ENCODE peak calls at places on chromosome 1, in five cellular contexts. One of them, this sample, is unnamed.
A peak's percentile ranks its signal among the peaks of the same experiment; 100 is the strongest.

GRCh38 chr1:3483801-3484444 is 29.5 kb downstream of the ARHGEF16 start:
- DNase-seq in ovary: no peak
- DNase-seq in SK-N-SH: peak; percentile 83
- DNase-seq in thyroid gland: peak; percentile 44
- DNase-seq in ascending aorta: no peak
- DNase-seq in this sample: no peak

GRCh38 chr1:160096491-160097116 is 1.8 kb downstream of the IGSF8 start:
- DNase-seq in ovary: no peak
- DNase-seq in SK-N-SH: no peak
- DNase-seq in thyroid gland: no peak
- DNase-seq in ascending aorta: peak; percentile 85
- DNase-seq in this sample: peak; percentile 75

GRCh38 chr1:205565799-205566198 is 61.3 kb downstream of the CDK18 start:
- DNase-seq in ovary: no peak
- DNase-seq in SK-N-SH: no peak
- DNase-seq in thyroid gland: no peak
- DNase-seq in ascending aorta: no peak
- DNase-seq in this sample: no peak

GRCh38 chr1:113913887-113914664 is 8.9 kb downstream of the DCLRE1B start:
- DNase-seq in ovary: no peak
- DNase-seq in SK-N-SH: no peak
- DNase-seq in thyroid gland: no peak
- DNase-seq in ascending aorta: no peak
- DNase-seq in this sample: no peak

GRCh38 chr1:89198500-89199072 is at the start of gene GBP4:
- DNase-seq in ovary: peak; percentile 57
- DNase-seq in SK-N-SH: no peak
- DNase-seq in thyroid gland: peak; percentile 24
- DNase-seq in ascending aorta: peak; percentile 65
- DNase-seq in this sample: no peak

GRCh38 chr1:47827032-47827585 is 170.1 kb downstream of the TRABD2B start:
- DNase-seq in ovary: no peak
- DNase-seq in SK-N-SH: no peak
- DNase-seq in thyroid gland: no peak
- DNase-seq in ascending aorta: no peak
- DNase-seq in this sample: peak; percentile 18

GRCh38 chr1:235014756-235015155 is 113.9 kb downstream of the TOMM20 start:
- DNase-seq in ovary: no peak
- DNase-seq in SK-N-SH: no peak
- DNase-seq in thyroid gland: no peak
- DNase-seq in ascending aorta: peak; percentile 19
- DNase-seq in this sample: no peak

GRCh38 chr1:218755128-218755527 is 410.0 kb downstream of the TGFB2 start:
- DNase-seq in ovary: no peak
- DNase-seq in SK-N-SH: no peak
- DNase-seq in thyroid gland: no peak
- DNase-seq in ascending aorta: no peak
- DNase-seq in this sample: no peak

GRCh38 chr1:192435704-192436103 is 118.9 kb downstream of the RGS21 start:
- DNase-seq in ovary: no peak
- DNase-seq in SK-N-SH: no peak
- DNase-seq in thyroid gland: no peak
- DNase-seq in ascending aorta: no peak
- DNase-seq in this sample: no peak

GRCh38 chr1:110033421-110033820 is 1.0 kb upstream of the STRIP1 start:
- DNase-seq in ovary: no peak
- DNase-seq in SK-N-SH: no peak
- DNase-seq in thyroid gland: no peak
- DNase-seq in ascending aorta: no peak
- DNase-seq in this sample: no peak

GRCh38 chr1:110034451-110035235 is at the start of gene STRIP1:
- DNase-seq in ovary: peak; percentile 94
- DNase-seq in SK-N-SH: peak; percentile 91
- DNase-seq in thyroid gland: peak; percentile 91
- DNase-seq in ascending aorta: peak; percentile 97
- DNase-seq in this sample: peak; percentile 91

GRCh38 chr1:110032327-110032726 is 2.1 kb upstream of the STRIP1 start:
- DNase-seq in ovary: no peak
- DNase-seq in SK-N-SH: no peak
- DNase-seq in thyroid gland: no peak
- DNase-seq in ascending aorta: no peak
- DNase-seq in this sample: no peak

GRCh38 chr1:110034040-110034450 is 379 bp upstream of the STRIP1 start:
- DNase-seq in ovary: no peak
- DNase-seq in SK-N-SH: no peak
- DNase-seq in thyroid gland: no peak
- DNase-seq in ascending aorta: no peak
- DNase-seq in this sample: no peak

GRCh38 chr1:110035236-110035752 is 870 bp downstream of the STRIP1 start:
- DNase-seq in ovary: no peak
- DNase-seq in SK-N-SH: no peak
- DNase-seq in thyroid gland: no peak
- DNase-seq in ascending aorta: no peak
- DNase-seq in this sample: peak; percentile 62
- H3K27me3 ChIP-seq in ovary: no peaks in the 10 kb centered on the region
- H3K27me3 ChIP-seq in SK-N-SH: no peaks in the 10 kb centered on the region
- H3K27me3 ChIP-seq in thyroid gland: no peaks in the 10 kb centered on the region
- H3K27me3 ChIP-seq in ascending aorta: no peaks in the 10 kb centered on the region
- H3K27me3 ChIP-seq in this sample: no peaks in the 10 kb centered on the region

GRCh38 chr1:41917835-41918449 is 780 bp downstream of the HIVEP3 start:
- DNase-seq in ovary: no peak
- DNase-seq in SK-N-SH: peak; percentile 73
- DNase-seq in thyroid gland: peak; percentile 42
- DNase-seq in ascending aorta: no peak
- DNase-seq in this sample: no peak

GRCh38 chr1:41919764-41920397 is 1.2 kb upstream of the HIVEP3 start:
- DNase-seq in ovary: no peak
- DNase-seq in SK-N-SH: peak; percentile 85
- DNase-seq in thyroid gland: peak; percentile 21
- DNase-seq in ascending aorta: peak; percentile 69
- DNase-seq in this sample: no peak

GRCh38 chr1:41919131-41919530 is 409 bp upstream of the HIVEP3 start:
- DNase-seq in ovary: no peak
- DNase-seq in SK-N-SH: no peak
- DNase-seq in thyroid gland: peak; percentile 34
- DNase-seq in ascending aorta: no peak
- DNase-seq in this sample: no peak

GRCh38 chr1:41917051-41917530 is 1.6 kb downstream of the HIVEP3 start:
- DNase-seq in ovary: no peak
- DNase-seq in SK-N-SH: no peak
- DNase-seq in thyroid gland: no peak
- DNase-seq in ascending aorta: no peak
- DNase-seq in this sample: no peak

DNA sequence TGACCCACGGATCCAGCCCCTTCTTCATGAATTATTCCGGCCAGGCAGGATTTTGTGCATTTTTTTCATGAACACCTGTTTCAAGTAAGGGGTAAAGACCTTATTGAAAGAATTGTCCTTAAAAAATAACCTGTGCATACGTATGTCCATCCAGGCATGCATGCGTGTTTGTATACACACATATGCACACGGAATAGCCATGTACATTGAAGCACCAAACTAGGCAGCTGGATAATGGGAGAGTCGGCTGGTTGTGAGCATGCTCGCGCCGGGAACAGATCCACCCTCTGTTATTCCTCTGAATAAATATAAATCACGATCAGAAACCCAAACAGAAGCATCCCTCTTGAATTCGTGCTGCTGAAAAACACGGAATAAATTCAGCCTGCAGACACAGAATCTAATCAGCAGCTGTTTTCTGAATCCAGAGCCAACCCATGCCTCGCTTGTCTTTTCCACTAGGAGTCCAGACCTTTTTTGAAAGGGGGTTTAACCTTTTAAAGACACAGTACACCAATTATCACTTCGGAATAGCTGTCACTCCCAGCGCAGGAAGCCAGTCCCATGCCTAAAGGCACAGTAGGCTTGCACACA is at the start of gene HIVEP3:
- DNase-seq in ovary: no peak
- DNase-seq in SK-N-SH: peak; percentile 76
- DNase-seq in thyroid gland: no peak
- DNase-seq in ascending aorta: no peak
- DNase-seq in this sample: no peak
- TF ChIP-seq CTCF in ovary: no peak
- TF ChIP-seq CTCF in SK-N-SH: peak; percentile 43
- TF ChIP-seq CTCF in thyroid gland: peak; percentile 22
- TF ChIP-seq CTCF in ascending aorta: no peak
- TF ChIP-seq CTCF in this sample: peak; percentile 24

GRCh38 chr1:27576846-27577245 is 27.1 kb downstream of the AHDC1 start:
- DNase-seq in ovary: peak; percentile 42
- DNase-seq in SK-N-SH: no peak
- DNase-seq in thyroid gland: peak; percentile 11
- DNase-seq in ascending aorta: no peak
- DNase-seq in this sample: no peak
- H3K27ac ChIP-seq in ovary: peak overlapping the region; percentile 67
- H3K27ac ChIP-seq in SK-N-SH: no peak overlapping the region
- H3K27ac ChIP-seq in thyroid gland: peak overlapping the region; percentile 87
- H3K27ac ChIP-seq in ascending aorta: peak overlapping the region; percentile 96
- H3K27ac ChIP-seq in this sample: no peak overlapping the region

DNA sequence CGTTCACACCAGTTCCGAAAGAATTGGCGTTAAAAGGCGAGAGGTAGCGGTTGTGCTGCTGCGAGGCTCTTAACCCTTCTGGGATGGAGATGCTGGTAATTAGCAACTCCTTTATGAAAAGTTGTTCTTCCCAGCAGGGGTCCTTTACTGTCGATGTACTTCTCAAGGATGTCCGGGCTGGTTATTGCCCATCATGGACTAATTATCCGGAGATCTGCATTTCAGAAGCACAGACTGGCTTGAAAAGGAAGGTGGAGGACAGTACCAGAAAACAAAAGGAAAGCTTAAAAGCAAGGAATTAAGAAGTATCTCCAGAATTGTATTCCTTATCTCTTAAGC is 1.4 kb downstream of the AK4 start:
- DNase-seq in ovary: no peak
- DNase-seq in SK-N-SH: no peak
- DNase-seq in thyroid gland: no peak
- DNase-seq in ascending aorta: no peak
- DNase-seq in this sample: no peak
- H3K27me3 ChIP-seq in ovary: no peaks in the 10 kb centered on the region
- H3K27me3 ChIP-seq in SK-N-SH: no peaks in the 10 kb centered on the region
- H3K27me3 ChIP-seq in thyroid gland: no peaks in the 10 kb centered on the region
- H3K27me3 ChIP-seq in ascending aorta: no peaks in the 10 kb centered on the region
- H3K27me3 ChIP-seq in this sample: no peaks in the 10 kb centered on the region

This sample was measured in foreskin keratinocyte.